ENCODE peak calls at places on chromosome 1, in six cellular contexts. One of them, this sample, is unnamed.

GRCh38 chr1:204127597-204128242 is 24.1 kb downstream of the ETNK2 start:
- DNase-seq in foreskin fibroblast: peak; percentile 86
- DNase-seq in neural progenitor cell: peak; percentile 88
- DNase-seq in uterus: peak; percentile 74
- DNase-seq in BJ: peak; percentile 37
- DNase-seq in left lung: no peak
- DNase-seq in this sample: peak; percentile 86

GRCh38 chr1:25774921-25775774 is 24.8 kb upstream of the SELENON start:
- DNase-seq in foreskin fibroblast: no peak
- DNase-seq in neural progenitor cell: no peak
- DNase-seq in uterus: no peak
- DNase-seq in BJ: no peak
- DNase-seq in left lung: no peak
- DNase-seq in this sample: no peak

GRCh38 chr1:110915804-110916203 is 42.9 kb downstream of the CD53 start:
- DNase-seq in foreskin fibroblast: no peak
- DNase-seq in neural progenitor cell: no peak
- DNase-seq in uterus: no peak
- DNase-seq in BJ: no peak
- DNase-seq in left lung: no peak
- DNase-seq in this sample: no peak

GRCh38 chr1:206502813-206503212 is 4.5 kb upstream of the RASSF5 start:
- DNase-seq in foreskin fibroblast: no peak
- DNase-seq in neural progenitor cell: no peak
- DNase-seq in uterus: no peak
- DNase-seq in BJ: no peak
- DNase-seq in left lung: no peak
- DNase-seq in this sample: no peak

GRCh38 chr1:72526926-72527325 is 244.6 kb upstream of the NEGR1 start:
- DNase-seq in foreskin fibroblast: no peak
- DNase-seq in neural progenitor cell: no peak
- DNase-seq in uterus: no peak
- DNase-seq in BJ: no peak
- DNase-seq in left lung: no peak
- DNase-seq in this sample: no peak

GRCh38 chr1:206839857-206840256 is 25.6 kb upstream of the IL20 start:
- DNase-seq in foreskin fibroblast: peak; percentile 60
- DNase-seq in neural progenitor cell: no peak
- DNase-seq in uterus: no peak
- DNase-seq in BJ: peak; percentile 58
- DNase-seq in left lung: no peak
- DNase-seq in this sample: peak; percentile 58

GRCh38 chr1:91617242-91617837 is 116.7 kb downstream of the CDC7 start:
- DNase-seq in foreskin fibroblast: no peak
- DNase-seq in neural progenitor cell: peak; percentile 59
- DNase-seq in uterus: peak; percentile 71
- DNase-seq in BJ: no peak
- DNase-seq in left lung: peak; percentile 81
- DNase-seq in this sample: no peak

GRCh38 chr1:174712541-174712940 is 264.8 kb downstream of the GPR52 start:
- DNase-seq in foreskin fibroblast: no peak
- DNase-seq in neural progenitor cell: no peak
- DNase-seq in uterus: no peak
- DNase-seq in BJ: no peak
- DNase-seq in left lung: no peak
- DNase-seq in this sample: no peak

GRCh38 chr1:153655333-153655732 is 3.2 kb upstream of the SNAPIN start:
- DNase-seq in foreskin fibroblast: no peak
- DNase-seq in neural progenitor cell: no peak
- DNase-seq in uterus: no peak
- DNase-seq in BJ: no peak
- DNase-seq in left lung: no peak
- DNase-seq in this sample: peak; percentile 27

GRCh38 chr1:31505884-31506497 is 70.3 kb upstream of the TINAGL1 start:
- DNase-seq in foreskin fibroblast: peak; percentile 64
- DNase-seq in neural progenitor cell: no peak
- DNase-seq in uterus: no peak
- DNase-seq in BJ: peak; percentile 43
- DNase-seq in left lung: no peak
- DNase-seq in this sample: peak; percentile 45

GRCh38 chr1:27638047-27638734 is 3.2 kb upstream of the FGR start:
- DNase-seq in foreskin fibroblast: no peak
- DNase-seq in neural progenitor cell: no peak
- DNase-seq in uterus: no peak
- DNase-seq in BJ: no peak
- DNase-seq in left lung: peak; percentile 8
- DNase-seq in this sample: no peak

GRCh38 chr1:231337472-231338269 is at the start of gene EXOC8:
- DNase-seq in foreskin fibroblast: peak; percentile 92
- DNase-seq in neural progenitor cell: peak; percentile 99
- DNase-seq in uterus: peak; percentile 99
- DNase-seq in BJ: peak; percentile 90
- DNase-seq in left lung: peak; percentile 96
- DNase-seq in this sample: peak; percentile 95
- TF ChIP-seq CTCF in foreskin fibroblast: no peak
- TF ChIP-seq CTCF in neural progenitor cell: peak; percentile 9
- TF ChIP-seq CTCF in uterus: no peak
- TF ChIP-seq CTCF in BJ: no peak
- TF ChIP-seq CTCF in left lung: no peak
- TF ChIP-seq CTCF in this sample: no peak

GRCh38 chr1:61337037-61337436 is 254.7 kb downstream of the NFIA start:
- DNase-seq in foreskin fibroblast: no peak
- DNase-seq in neural progenitor cell: no peak
- DNase-seq in uterus: no peak
- DNase-seq in BJ: no peak
- DNase-seq in left lung: no peak
- DNase-seq in this sample: peak; percentile 24

GRCh38 chr1:61338899-61339298 is 256.5 kb downstream of the NFIA start:
- DNase-seq in foreskin fibroblast: no peak
- DNase-seq in neural progenitor cell: no peak
- DNase-seq in uterus: no peak
- DNase-seq in BJ: no peak
- DNase-seq in left lung: no peak
- DNase-seq in this sample: no peak

GRCh38 chr1:61334718-61335589 is 252.6 kb downstream of the NFIA start:
- DNase-seq in foreskin fibroblast: no peak
- DNase-seq in neural progenitor cell: no peak
- DNase-seq in uterus: peak; percentile 68
- DNase-seq in BJ: no peak
- DNase-seq in left lung: no peak
- DNase-seq in this sample: no peak

GRCh38 chr1:61337981-61338848 is 255.9 kb downstream of the NFIA start:
- DNase-seq in foreskin fibroblast: peak; percentile 87
- DNase-seq in neural progenitor cell: peak; percentile 73
- DNase-seq in uterus: peak; percentile 46
- DNase-seq in BJ: peak; percentile 32
- DNase-seq in left lung: no peak
- DNase-seq in this sample: peak; percentile 92

DNA sequence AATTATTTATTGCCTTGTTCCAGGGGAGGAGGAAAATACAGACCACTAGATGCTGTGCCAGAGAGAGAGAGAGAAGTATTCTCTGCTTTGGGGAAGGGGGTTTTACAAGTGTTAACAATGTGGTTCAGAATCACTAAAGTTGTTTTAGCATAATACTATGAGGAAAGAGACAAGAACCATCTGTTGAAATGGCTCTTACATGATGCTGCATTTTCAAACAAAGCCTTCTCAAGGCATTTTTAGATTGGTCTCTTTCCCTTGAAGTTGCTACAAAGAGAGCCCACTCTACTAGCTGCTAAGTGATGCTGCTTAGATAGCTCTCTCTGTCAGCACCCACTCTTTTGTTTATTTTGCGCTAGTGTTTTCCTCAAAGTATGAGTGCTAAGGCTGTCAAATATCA is 255.1 kb downstream of the NFIA start:
- DNase-seq in foreskin fibroblast: no peak
- DNase-seq in neural progenitor cell: no peak
- DNase-seq in uterus: no peak
- DNase-seq in BJ: no peak
- DNase-seq in left lung: no peak
- DNase-seq in this sample: no peak
- H3K4me3 ChIP-seq in foreskin fibroblast: no peak overlapping the region
- H3K4me3 ChIP-seq in neural progenitor cell: no peak overlapping the region
- H3K4me3 ChIP-seq in uterus: no peak overlapping the region
- H3K4me3 ChIP-seq in BJ: no peak overlapping the region
- H3K4me3 ChIP-seq in left lung: no peak overlapping the region
- H3K4me3 ChIP-seq in this sample: no peak overlapping the region

DNA sequence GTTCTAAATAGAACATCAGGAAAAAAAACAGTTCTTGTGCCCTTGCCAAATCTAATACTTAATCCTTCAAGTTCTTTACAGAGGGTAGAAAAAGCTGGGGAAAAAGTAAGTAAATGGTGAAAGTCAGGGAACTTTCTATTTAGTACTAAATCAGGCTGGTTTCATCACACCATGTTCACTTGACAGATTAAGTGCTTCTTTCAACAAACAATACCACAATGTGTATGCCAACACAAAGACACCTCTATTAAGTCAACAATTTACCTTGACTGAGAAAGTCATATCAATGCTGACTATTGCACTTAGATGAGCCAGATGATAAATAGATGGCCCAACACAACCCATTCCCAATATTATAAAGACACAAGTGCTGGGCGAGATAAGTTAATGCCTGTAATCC is 9.6 kb downstream of the DBT start:
- DNase-seq in foreskin fibroblast: no peak
- DNase-seq in neural progenitor cell: no peak
- DNase-seq in uterus: no peak
- DNase-seq in BJ: no peak
- DNase-seq in left lung: no peak
- DNase-seq in this sample: no peak
- TF ChIP-seq CTCF in foreskin fibroblast: no peak
- TF ChIP-seq CTCF in neural progenitor cell: no peak
- TF ChIP-seq CTCF in uterus: no peak
- TF ChIP-seq CTCF in BJ: no peak
- TF ChIP-seq CTCF in left lung: no peak
- TF ChIP-seq CTCF in this sample: no peak

DNA sequence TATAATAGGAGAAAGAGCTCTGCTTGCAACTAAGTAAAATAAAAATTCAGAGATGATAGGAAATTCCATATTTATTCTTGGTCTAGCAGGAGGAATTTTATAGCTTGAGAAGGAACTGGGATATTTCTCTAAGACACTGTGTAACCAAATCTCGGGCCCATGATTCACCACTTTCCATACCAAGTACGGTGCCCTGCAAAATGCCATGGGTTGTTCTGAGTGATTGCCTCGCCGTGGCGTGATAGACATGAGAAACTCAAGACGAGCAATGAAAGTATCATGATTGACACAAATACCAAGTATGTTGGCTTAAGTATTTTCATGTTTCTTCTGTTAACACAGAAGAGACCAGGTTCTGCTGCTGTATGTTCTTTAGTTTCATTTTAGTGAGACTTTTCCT is 167.2 kb downstream of the LMO4 start:
- DNase-seq in foreskin fibroblast: no peak
- DNase-seq in neural progenitor cell: no peak
- DNase-seq in uterus: no peak
- DNase-seq in BJ: no peak
- DNase-seq in left lung: no peak
- DNase-seq in this sample: no peak
- H3K4me3 ChIP-seq in foreskin fibroblast: no peak overlapping the region
- H3K4me3 ChIP-seq in neural progenitor cell: no peak overlapping the region
- H3K4me3 ChIP-seq in uterus: no peak overlapping the region
- H3K4me3 ChIP-seq in BJ: no peak overlapping the region
- H3K4me3 ChIP-seq in left lung: no peak overlapping the region
- H3K4me3 ChIP-seq in this sample: no peak overlapping the region

DNA sequence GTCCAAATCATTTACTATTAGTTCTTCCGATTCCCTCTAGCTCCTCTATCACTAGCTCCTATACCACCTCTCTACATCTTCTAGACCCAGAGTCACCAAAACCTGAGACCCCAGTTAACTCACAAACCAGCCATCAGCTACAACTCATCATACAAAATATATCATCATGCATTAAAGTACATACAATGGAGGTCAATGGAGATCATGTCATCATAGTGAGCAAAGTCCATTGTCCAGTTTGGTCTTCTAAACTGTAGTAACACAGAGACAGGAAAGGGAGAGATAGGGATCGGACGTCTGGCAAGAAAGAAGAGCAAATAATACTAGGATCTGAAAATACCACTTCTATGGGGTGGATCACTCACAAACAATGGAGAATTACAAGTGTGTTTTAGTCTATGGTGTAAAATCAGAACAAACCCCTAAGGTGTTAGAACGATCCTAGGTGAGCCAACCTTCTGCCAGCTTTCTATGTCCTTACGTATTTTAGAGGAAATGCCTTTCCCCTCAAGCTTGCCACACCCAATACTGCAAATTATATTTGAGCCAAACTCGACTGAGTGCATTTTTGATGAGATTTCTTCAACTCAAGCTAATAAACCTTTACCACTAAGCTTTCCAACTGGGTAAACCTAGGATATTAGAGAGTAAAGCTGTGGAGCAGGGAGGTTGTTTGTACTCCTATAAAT is 3.9 kb downstream of the ADIPOR1 start:
- DNase-seq in foreskin fibroblast: no peak
- DNase-seq in neural progenitor cell: no peak
- DNase-seq in uterus: no peak
- DNase-seq in BJ: no peak
- DNase-seq in left lung: no peak
- DNase-seq in this sample: peak; percentile 49
- TF ChIP-seq CTCF in foreskin fibroblast: no peak
- TF ChIP-seq CTCF in neural progenitor cell: no peak
- TF ChIP-seq CTCF in uterus: no peak
- TF ChIP-seq CTCF in BJ: no peak
- TF ChIP-seq CTCF in left lung: no peak
- TF ChIP-seq CTCF in this sample: no peak

GRCh38 chr1:112625696-112626095 is 6.1 kb downstream of the CAPZA1 start:
- DNase-seq in foreskin fibroblast: peak; percentile 14
- DNase-seq in neural progenitor cell: no peak
- DNase-seq in uterus: no peak
- DNase-seq in BJ: no peak
- DNase-seq in left lung: no peak
- DNase-seq in this sample: no peak
- H3K4me3 ChIP-seq in foreskin fibroblast: no peak overlapping the region
- H3K4me3 ChIP-seq in neural progenitor cell: no peak overlapping the region
- H3K4me3 ChIP-seq in uterus: no peak overlapping the region
- H3K4me3 ChIP-seq in BJ: no peak overlapping the region
- H3K4me3 ChIP-seq in left lung: no peak overlapping the region
- H3K4me3 ChIP-seq in this sample: no peak overlapping the region

DNA sequence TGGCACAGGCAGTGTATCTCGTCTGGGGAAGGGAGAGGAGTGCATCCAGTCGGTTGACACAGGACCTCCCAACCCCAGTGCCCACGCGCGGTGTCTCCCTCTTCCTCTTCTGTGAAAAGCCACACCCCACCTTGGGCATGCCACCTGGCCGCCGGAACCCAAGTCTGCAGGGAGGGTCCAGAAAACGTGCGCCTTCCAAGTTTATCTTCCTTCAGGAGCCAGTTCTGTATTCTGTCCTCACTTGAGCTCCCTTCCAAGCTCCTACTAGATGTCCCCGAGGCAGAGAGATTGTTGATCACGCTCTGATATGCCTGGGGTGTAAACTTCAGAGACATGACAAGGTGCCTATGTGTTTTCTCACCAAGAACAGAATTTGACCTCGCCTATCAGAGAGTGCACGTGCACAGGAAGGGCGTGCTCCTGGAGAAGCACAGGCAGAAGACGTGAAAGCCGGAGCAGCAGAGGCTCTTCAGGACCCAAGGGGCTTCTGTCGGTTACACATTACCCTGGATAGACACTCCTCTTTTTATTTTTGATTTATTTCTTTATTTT is 9.6 kb upstream of the SLC2A5 start:
- DNase-seq in foreskin fibroblast: no peak
- DNase-seq in neural progenitor cell: no peak
- DNase-seq in uterus: no peak
- DNase-seq in BJ: no peak
- DNase-seq in left lung: no peak
- DNase-seq in this sample: peak; percentile 22
- TF ChIP-seq CTCF in foreskin fibroblast: no peak
- TF ChIP-seq CTCF in neural progenitor cell: no peak
- TF ChIP-seq CTCF in uterus: no peak
- TF ChIP-seq CTCF in BJ: no peak
- TF ChIP-seq CTCF in left lung: no peak
- TF ChIP-seq CTCF in this sample: no peak